ENCODE peak calls at places on chromosomes 5 and 9, in seven cellular contexts. N, A, G, H, W, R and V are unnamed samples.

GRCh38 chr5:119293202-119293829 is 62.5 kb upstream of the TNFAIP8 start:
- DNase-seq in N (no peak), A (no peak), G (no peak), H (no peak), W (no peak), R (no peak), V (no peak)

GRCh38 chr5:78597858-78598415 is 50.6 kb downstream of the LHFPL2 start:
- DNase-seq in N (no peak), A (no peak), G (no peak), H (peak; percentile 77), W (peak; percentile 73), R (peak; percentile 36), V (no peak)

GRCh38 chr9:72633966-72634365 is 112.6 kb downstream of the TMC1 start:
- DNase-seq in N (no peak), A (no peak), G (peak; percentile 49), H (peak; percentile 72), W (peak; percentile 87), R (no peak), V (no peak)

GRCh38 chr5:43603535-43604363 is 769 bp downstream of the NNT start:
- DNase-seq in N (peak; percentile 69), A (peak; percentile 93), G (no peak), H (peak; percentile 38), W (peak; percentile 28), R (peak; percentile 25), V (peak; percentile 90)

GRCh38 chr5:138506370-138507113 is 36.5 kb downstream of the ETF1 start:
- DNase-seq in N (no peak), A (no peak), G (no peak), H (no peak), W (no peak), R (no peak), V (no peak)

GRCh38 chr9:99827244-99827643 is 5.6 kb downstream of the NR4A3 start:
- DNase-seq in N (no peak), A (no peak), G (no peak), H (no peak), W (no peak), R (no peak), V (no peak)

GRCh38 chr9:29044959-29045358 is 1471.7 kb upstream of the C9orf72 start:
- DNase-seq in N (no peak), A (no peak), G (peak; percentile 53), H (peak; percentile 94), W (peak; percentile 88), R (peak; percentile 1), V (no peak)

GRCh38 chr9:128420651-128421473 is at the start of gene CERCAM:
- DNase-seq in N (peak; percentile 35), A (peak; percentile 86), G (peak; percentile 79), H (peak; percentile 40), W (peak; percentile 36), R (peak; percentile 28), V (peak; percentile 80)

GRCh38 chr5:134438268-134438622 is 26.6 kb upstream of the CDKN2AIPNL start:
- DNase-seq in N (no peak), A (peak; percentile 28), G (no peak), H (peak; percentile 71), W (peak; percentile 40), R (no peak), V (no peak)

GRCh38 chr5:76470978-76471377 is 67.9 kb downstream of the IQGAP2 start:
- DNase-seq in N (no peak), A (no peak), G (no peak), H (no peak), W (no peak), R (no peak), V (no peak)

GRCh38 chr9:90025816-90026215 is 421.0 kb downstream of the GADD45G start:
- DNase-seq in N (no peak), A (peak; percentile 69), G (no peak), H (peak; percentile 98), W (peak; percentile 91), R (peak; percentile 79), V (no peak)

GRCh38 chr5:179166171-179166885 is 106.2 kb downstream of the ZNF354C start:
- DNase-seq in N (no peak), A (peak; percentile 72), G (no peak), H (no peak), W (no peak), R (no peak), V (no peak)

GRCh38 chr9:108397286-108397685 is 458.5 kb downstream of the ACTL7B start:
- DNase-seq in N (no peak), A (no peak), G (no peak), H (no peak), W (peak; percentile 6), R (no peak), V (no peak)

GRCh38 chr9:108640211-108640610 is 215.6 kb downstream of the ACTL7B start:
- DNase-seq in N (no peak), A (no peak), G (no peak), H (no peak), W (no peak), R (no peak), V (no peak)

GRCh38 chr5:16673241-16673998 is 56.6 kb upstream of the RETREG1 start:
- DNase-seq in N (no peak), A (no peak), G (no peak), H (no peak), W (no peak), R (peak; percentile 33), V (no peak)

GRCh38 chr9:17519761-17520160 is 59.1 kb upstream of the SH3GL2 start:
- DNase-seq in N (no peak), A (no peak), G (no peak), H (no peak), W (no peak), R (no peak), V (no peak)

GRCh38 chr5:150043657-150044333 is 42.6 kb downstream of the CSF1R start:
- DNase-seq in N (peak; percentile 34), A (no peak), G (no peak), H (no peak), W (no peak), R (no peak), V (no peak)

GRCh38 chr5:53915120-53915519 is 354.7 kb downstream of the NDUFS4 start:
- DNase-seq in N (no peak), A (no peak), G (no peak), H (no peak), W (no peak), R (no peak), V (no peak)

GRCh38 chr5:172110921-172111873 is 76.8 kb downstream of the STK10 start:
- DNase-seq in N (peak; percentile 88), A (peak; percentile 96), G (no peak), H (peak; percentile 56), W (peak; percentile 80), R (no peak), V (no peak)

GRCh38 chr9:112535364-112535763 is 48.7 kb downstream of the KIAA1958 start:
- DNase-seq in N (no peak), A (no peak), G (no peak), H (no peak), W (no peak), R (no peak), V (no peak)

GRCh38 chr9:116646661-116647514 is 40.2 kb upstream of the TRIM32 start:
- DNase-seq in N (peak; percentile 7), A (no peak), G (peak; percentile 59), H (peak; percentile 63), W (peak; percentile 28), R (peak; percentile 11), V (no peak)

GRCh38 chr5:3912790-3913189 is 317.2 kb downstream of the IRX1 start:
- DNase-seq in N (no peak), A (no peak), G (no peak), H (no peak), W (no peak), R (no peak), V (no peak)

GRCh38 chr9:127293767-127294166 is 29.2 kb downstream of the GARNL3 start:
- DNase-seq in N (no peak), A (no peak), G (no peak), H (no peak), W (no peak), R (no peak), V (no peak)

GRCh38 chr5:15013654-15014463 is 142.3 kb upstream of the ANKH start:
- DNase-seq in N (no peak), A (no peak), G (peak; percentile 77), H (peak; percentile 73), W (peak; percentile 54), R (peak; percentile 84), V (no peak)

GRCh38 chr9:97997330-97998276 is 14.5 kb downstream of the ANP32B start:
- DNase-seq in N (no peak), A (no peak), G (no peak), H (no peak), W (no peak), R (no peak), V (no peak)

GRCh38 chr5:136382791-136383190 is 17.4 kb upstream of the TRPC7 start:
- DNase-seq in N (no peak), A (no peak), G (no peak), H (no peak), W (no peak), R (no peak), V (no peak)

GRCh38 chr5:95281211-95281610 is 3.7 kb downstream of the MCTP1 start:
- DNase-seq in N (no peak), A (no peak), G (peak; percentile 49), H (peak; percentile 36), W (peak; percentile 36), R (peak; percentile 53), V (no peak)

GRCh38 chr9:102461441-102461840 is 533.7 kb upstream of the CYLC2 start:
- DNase-seq in N (no peak), A (no peak), G (no peak), H (no peak), W (no peak), R (no peak), V (no peak)

GRCh38 chr5:109246395-109246794 is 163.4 kb downstream of the PJA2 start:
- DNase-seq in N (no peak), A (no peak), G (no peak), H (no peak), W (no peak), R (no peak), V (no peak)

GRCh38 chr5:8081179-8081578 is 212.2 kb downstream of the MTRR start:
- DNase-seq in N (no peak), A (no peak), G (no peak), H (no peak), W (no peak), R (no peak), V (no peak)

GRCh38 chr9:127452481-127453092 is 1.3 kb downstream of the LRSAM1 start:
- DNase-seq in N (no peak), A (no peak), G (peak; percentile 35), H (no peak), W (peak; percentile 45), R (no peak), V (peak; percentile 25)

GRCh38 chr5:136276946-136277345 is 84.0 kb upstream of the SMIM32 start:
- DNase-seq in N (no peak), A (no peak), G (no peak), H (no peak), W (no peak), R (no peak), V (no peak)

GRCh38 chr9:35903049-35903448 is 3.0 kb upstream of the HRCT1 start:
- DNase-seq in N (peak; percentile 6), A (no peak), G (peak; percentile 71), H (peak; percentile 83), W (peak; percentile 59), R (peak; percentile 33), V (no peak)

GRCh38 chr5:137921931-137922330 is 32.7 kb downstream of the PKD2L2 start:
- DNase-seq in N (no peak), A (no peak), G (no peak), H (peak; percentile 12), W (peak; percentile 60), R (no peak), V (no peak)

GRCh38 chr9:90726215-90726614 is 75.4 kb upstream of the SYK start:
- DNase-seq in N (no peak), A (no peak), G (no peak), H (no peak), W (no peak), R (no peak), V (no peak)

GRCh38 chr9:110919055-110919445 is 119.2 kb downstream of the LPAR1 start:
- DNase-seq in N (no peak), A (no peak), G (no peak), H (no peak), W (no peak), R (no peak), V (no peak)

GRCh38 chr5:143440448-143441102 is 37.1 kb upstream of the NR3C1 start:
- DNase-seq in N (no peak), A (no peak), G (no peak), H (no peak), W (no peak), R (no peak), V (no peak)

GRCh38 chr9:19028835-19029451 is 4.1 kb downstream of the SAXO1 start:
- DNase-seq in N (peak; percentile 5), A (no peak), G (peak; percentile 77), H (peak; percentile 69), W (peak; percentile 40), R (peak; percentile 55), V (no peak)